ENCODE peak calls at places on chromosomes 11 and 22, in six cellular contexts. One of them, this sample, is unnamed.
A peak's percentile ranks its signal among the peaks of the same experiment; 100 is the strongest.

GRCh38 chr22:44359496-44360110 is 46.9 kb upstream of the SHISAL1 start:
- DNase-seq in left lobe of liver: no peak
- DNase-seq in activated CD4-positive, alpha-beta T cell treated with anti-CD3 and anti-CD28 coated beads, Interleukin-2, amount 50 U/mL, for 24 hours: no peak
- DNase-seq in mammary epithelial cell: no peak
- DNase-seq in mesenchymal stem cell: no peak
- DNase-seq in EH: no peak
- DNase-seq in this sample: no peak

GRCh38 chr11:7020183-7020917 is at the start of the genes NLRP14 and ZNF214:
- DNase-seq in mammary epithelial cell: peak; percentile 88
- DNase-seq in mesenchymal stem cell: peak; percentile 94
- DNase-seq in activated CD4-positive, alpha-beta T cell treated with anti-CD3 and anti-CD28 coated beads, Interleukin-2, amount 50 U/mL, for 24 hours: no peak
- DNase-seq in EH: peak; percentile 94
- DNase-seq in left lobe of liver: peak; percentile 96
- DNase-seq in this sample: peak; percentile 89

GRCh38 chr11:106281455-106282173 is 204.2 kb downstream of the AASDHPPT start:
- DNase-seq in left lobe of liver: no peak
- DNase-seq in EH: peak; percentile 25
- DNase-seq in mesenchymal stem cell: peak; percentile 54
- DNase-seq in activated CD4-positive, alpha-beta T cell treated with anti-CD3 and anti-CD28 coated beads, Interleukin-2, amount 50 U/mL, for 24 hours: no peak
- DNase-seq in mammary epithelial cell: peak; percentile 86
- DNase-seq in this sample: no peak

GRCh38 chr11:122494171-122494570 is 161.4 kb upstream of the UBASH3B start:
- DNase-seq in mammary epithelial cell: peak; percentile 40
- DNase-seq in EH: peak; percentile 80
- DNase-seq in activated CD4-positive, alpha-beta T cell treated with anti-CD3 and anti-CD28 coated beads, Interleukin-2, amount 50 U/mL, for 24 hours: no peak
- DNase-seq in left lobe of liver: no peak
- DNase-seq in mesenchymal stem cell: no peak
- DNase-seq in this sample: no peak

GRCh38 chr11:129115652-129116585 is 76.2 kb downstream of the ARHGAP32 start:
- DNase-seq in left lobe of liver: no peak
- DNase-seq in mammary epithelial cell: peak; percentile 51
- DNase-seq in EH: peak; percentile 69
- DNase-seq in mesenchymal stem cell: peak; percentile 85
- DNase-seq in activated CD4-positive, alpha-beta T cell treated with anti-CD3 and anti-CD28 coated beads, Interleukin-2, amount 50 U/mL, for 24 hours: no peak
- DNase-seq in this sample: no peak

GRCh38 chr11:18105802-18106574 is at the start of gene SAAL1:
- DNase-seq in mesenchymal stem cell: peak; percentile 85
- DNase-seq in left lobe of liver: peak; percentile 85
- DNase-seq in activated CD4-positive, alpha-beta T cell treated with anti-CD3 and anti-CD28 coated beads, Interleukin-2, amount 50 U/mL, for 24 hours: peak; percentile 87
- DNase-seq in EH: peak; percentile 83
- DNase-seq in mammary epithelial cell: peak; percentile 65
- DNase-seq in this sample: peak; percentile 98

GRCh38 chr11:126476977-126477376 is 121.5 kb downstream of the ST3GAL4 start:
- DNase-seq in left lobe of liver: no peak
- DNase-seq in EH: no peak
- DNase-seq in activated CD4-positive, alpha-beta T cell treated with anti-CD3 and anti-CD28 coated beads, Interleukin-2, amount 50 U/mL, for 24 hours: no peak
- DNase-seq in mesenchymal stem cell: no peak
- DNase-seq in mammary epithelial cell: no peak
- DNase-seq in this sample: no peak

GRCh38 chr11:87223816-87224215 is 186.1 kb downstream of the TMEM135 start:
- DNase-seq in activated CD4-positive, alpha-beta T cell treated with anti-CD3 and anti-CD28 coated beads, Interleukin-2, amount 50 U/mL, for 24 hours: no peak
- DNase-seq in mesenchymal stem cell: no peak
- DNase-seq in left lobe of liver: no peak
- DNase-seq in EH: peak; percentile 43
- DNase-seq in mammary epithelial cell: no peak
- DNase-seq in this sample: no peak

GRCh38 chr11:128686745-128687177 is 7.1 kb upstream of the FLI1 start:
- DNase-seq in mammary epithelial cell: peak; percentile 39
- DNase-seq in mesenchymal stem cell: peak; percentile 58
- DNase-seq in left lobe of liver: no peak
- DNase-seq in EH: peak; percentile 58
- DNase-seq in activated CD4-positive, alpha-beta T cell treated with anti-CD3 and anti-CD28 coated beads, Interleukin-2, amount 50 U/mL, for 24 hours: peak; percentile 51
- DNase-seq in this sample: peak; percentile 71

GRCh38 chr11:3799883-3800282 is 2.5 kb upstream of the NUP98 start:
- DNase-seq in mammary epithelial cell: no peak
- DNase-seq in left lobe of liver: no peak
- DNase-seq in EH: no peak
- DNase-seq in mesenchymal stem cell: no peak
- DNase-seq in activated CD4-positive, alpha-beta T cell treated with anti-CD3 and anti-CD28 coated beads, Interleukin-2, amount 50 U/mL, for 24 hours: no peak
- DNase-seq in this sample: no peak

GRCh38 chr11:59794417-59794816 is 16.2 kb downstream of the MRPL16 start:
- DNase-seq in EH: no peak
- DNase-seq in mesenchymal stem cell: no peak
- DNase-seq in activated CD4-positive, alpha-beta T cell treated with anti-CD3 and anti-CD28 coated beads, Interleukin-2, amount 50 U/mL, for 24 hours: no peak
- DNase-seq in mammary epithelial cell: no peak
- DNase-seq in left lobe of liver: no peak
- DNase-seq in this sample: no peak

GRCh38 chr22:33335611-33336279 is 277.6 kb upstream of the SYN3 start:
- DNase-seq in EH: no peak
- DNase-seq in mammary epithelial cell: no peak
- DNase-seq in activated CD4-positive, alpha-beta T cell treated with anti-CD3 and anti-CD28 coated beads, Interleukin-2, amount 50 U/mL, for 24 hours: no peak
- DNase-seq in left lobe of liver: no peak
- DNase-seq in mesenchymal stem cell: no peak
- DNase-seq in this sample: no peak

GRCh38 chr22:35477911-35478582 is 62.6 kb upstream of the RASD2 start:
- DNase-seq in mammary epithelial cell: no peak
- DNase-seq in left lobe of liver: no peak
- DNase-seq in mesenchymal stem cell: peak; percentile 98
- DNase-seq in EH: peak; percentile 95
- DNase-seq in activated CD4-positive, alpha-beta T cell treated with anti-CD3 and anti-CD28 coated beads, Interleukin-2, amount 50 U/mL, for 24 hours: no peak
- DNase-seq in this sample: no peak

GRCh38 chr11:113668255-113668654 is 37.9 kb downstream of the TMPRSS5 start:
- DNase-seq in activated CD4-positive, alpha-beta T cell treated with anti-CD3 and anti-CD28 coated beads, Interleukin-2, amount 50 U/mL, for 24 hours: no peak
- DNase-seq in EH: no peak
- DNase-seq in mesenchymal stem cell: no peak
- DNase-seq in left lobe of liver: no peak
- DNase-seq in mammary epithelial cell: no peak
- DNase-seq in this sample: no peak

GRCh38 chr22:44442856-44443595 is 55.0 kb downstream of the RTL6 start:
- DNase-seq in EH: no peak
- DNase-seq in mammary epithelial cell: no peak
- DNase-seq in mesenchymal stem cell: no peak
- DNase-seq in left lobe of liver: no peak
- DNase-seq in activated CD4-positive, alpha-beta T cell treated with anti-CD3 and anti-CD28 coated beads, Interleukin-2, amount 50 U/mL, for 24 hours: no peak
- DNase-seq in this sample: no peak

GRCh38 chr11:9774591-9775392 is 110.9 kb downstream of the SWAP70 start:
- DNase-seq in mesenchymal stem cell: peak; percentile 44
- DNase-seq in activated CD4-positive, alpha-beta T cell treated with anti-CD3 and anti-CD28 coated beads, Interleukin-2, amount 50 U/mL, for 24 hours: no peak
- DNase-seq in EH: peak; percentile 98
- DNase-seq in mammary epithelial cell: no peak
- DNase-seq in left lobe of liver: peak; percentile 12
- DNase-seq in this sample: no peak

GRCh38 chr11:30197869-30198268 is 32.9 kb upstream of the FSHB start:
- DNase-seq in EH: no peak
- DNase-seq in mammary epithelial cell: peak; percentile 96
- DNase-seq in mesenchymal stem cell: no peak
- DNase-seq in left lobe of liver: no peak
- DNase-seq in activated CD4-positive, alpha-beta T cell treated with anti-CD3 and anti-CD28 coated beads, Interleukin-2, amount 50 U/mL, for 24 hours: no peak
- DNase-seq in this sample: no peak

GRCh38 chr11:119910056-119910455 is 181.1 kb upstream of the NECTIN1 start:
- DNase-seq in mammary epithelial cell: no peak
- DNase-seq in activated CD4-positive, alpha-beta T cell treated with anti-CD3 and anti-CD28 coated beads, Interleukin-2, amount 50 U/mL, for 24 hours: no peak
- DNase-seq in mesenchymal stem cell: no peak
- DNase-seq in left lobe of liver: no peak
- DNase-seq in EH: no peak
- DNase-seq in this sample: no peak

GRCh38 chr11:17383466-17383865 is 5.0 kb downstream of the KCNJ11 start:
- DNase-seq in activated CD4-positive, alpha-beta T cell treated with anti-CD3 and anti-CD28 coated beads, Interleukin-2, amount 50 U/mL, for 24 hours: no peak
- DNase-seq in mammary epithelial cell: no peak
- DNase-seq in left lobe of liver: no peak
- DNase-seq in EH: peak; percentile 22
- DNase-seq in mesenchymal stem cell: peak; percentile 46
- DNase-seq in this sample: no peak

GRCh38 chr11:74676596-74676995 is 54.6 kb downstream of the CHRDL2 start:
- DNase-seq in mesenchymal stem cell: no peak
- DNase-seq in left lobe of liver: peak; percentile 16
- DNase-seq in mammary epithelial cell: no peak
- DNase-seq in activated CD4-positive, alpha-beta T cell treated with anti-CD3 and anti-CD28 coated beads, Interleukin-2, amount 50 U/mL, for 24 hours: no peak
- DNase-seq in EH: no peak
- DNase-seq in this sample: no peak

GRCh38 chr22:44883011-44883421 is 126.8 kb downstream of the PHF21B start:
- DNase-seq in EH: no peak
- DNase-seq in mammary epithelial cell: no peak
- DNase-seq in left lobe of liver: peak; percentile 34
- DNase-seq in activated CD4-positive, alpha-beta T cell treated with anti-CD3 and anti-CD28 coated beads, Interleukin-2, amount 50 U/mL, for 24 hours: no peak
- DNase-seq in mesenchymal stem cell: no peak
- DNase-seq in this sample: no peak